ENCODE peak calls at places on chromosome 21, in ten cellular contexts. P is mammary epithelial cell, X is tibial nerve, B is colonic mucosa, M is upper lobe of right lung, N is fibroblast of lung, A is spleen, W is RWPE2, J is transverse colon, U is BJ. V is an unnamed sample.

GRCh38 chr21:34085129-34085528 is 11.8 kb downstream of the MRPS6 start:
- DNase-seq in P (no peak), X (no peak), B (no peak), M (no peak), N (no peak), A (no peak), W (no peak), J (no peak), U (no peak), V (no peak)

GRCh38 chr21:44984428-44984791 is 44.6 kb downstream of the SLX9 start:
- DNase-seq in P (no peak), X (no peak), B (no peak), M (peak; percentile 65), N (no peak), A (peak; percentile 74), W (no peak), J (no peak), U (no peak), V (no peak)

GRCh38 chr21:44925027-44925755 is 4.5 kb upstream of the ITGB2 start:
- DNase-seq in P (peak; percentile 86), X (no peak), B (no peak), M (no peak), N (peak; percentile 47), A (peak; percentile 44), W (no peak), J (no peak), U (no peak), V (peak; percentile 62)

GRCh38 chr21:45986316-45987051 is 4.9 kb downstream of the COL6A1 start:
- DNase-seq in P (no peak), X (no peak), B (no peak), M (peak; percentile 54), N (no peak), A (peak; percentile 65), W (peak; percentile 53), J (peak; percentile 7), U (no peak), V (no peak)

GRCh38 chr21:45001134-45002095 is 61.6 kb downstream of the SLX9 start:
- DNase-seq in P (peak; percentile 84), X (no peak), B (no peak), M (peak; percentile 63), N (peak; percentile 70), A (peak; percentile 68), W (peak; percentile 84), J (peak; percentile 63), U (no peak), V (peak; percentile 41)

GRCh38 chr21:32515869-32516268 is 69.5 kb downstream of the TCP10L start:
- DNase-seq in P (no peak), X (no peak), B (no peak), M (no peak), N (peak; percentile 42), A (no peak), W (no peak), J (no peak), U (no peak), V (no peak)

GRCh38 chr21:32520885-32521735 is 64.2 kb downstream of the TCP10L start:
- DNase-seq in P (peak; percentile 68), X (peak; percentile 87), B (peak; percentile 68), M (peak; percentile 76), N (peak; percentile 96), A (peak; percentile 84), W (no peak), J (peak; percentile 63), U (peak; percentile 45), V (peak; percentile 97)

GRCh38 chr21:43304206-43304605 is 122.7 kb downstream of the SIK1 start:
- DNase-seq in P (no peak), X (no peak), B (no peak), M (peak; percentile 52), N (no peak), A (peak; percentile 58), W (peak; percentile 32), J (no peak), U (no peak), V (no peak)

GRCh38 chr21:35849131-35849530 is 211.2 kb downstream of the SETD4 start:
- DNase-seq in P (no peak), X (no peak), B (peak; percentile 23), M (no peak), N (peak; percentile 80), A (no peak), W (no peak), J (no peak), U (no peak), V (no peak)

GRCh38 chr21:35743571-35743970 is 316.8 kb downstream of the SETD4 start:
- DNase-seq in P (peak; percentile 45), X (no peak), B (no peak), M (no peak), N (peak; percentile 43), A (no peak), W (no peak), J (no peak), U (no peak), V (no peak)

GRCh38 chr21:46515109-46515508 is 56.4 kb downstream of the DIP2A start:
- DNase-seq in P (no peak), X (no peak), B (no peak), M (no peak), N (peak; percentile 35), A (no peak), W (no peak), J (peak; percentile 16), U (no peak), V (no peak)

GRCh38 chr21:28240586-28240985 is 752.1 kb downstream of the LTN1 start:
- DNase-seq in P (no peak), X (no peak), B (no peak), M (no peak), N (peak; percentile 25), A (no peak), W (no peak), J (no peak), U (no peak), V (no peak)

GRCh38 chr21:27812279-27812678 is 845.4 kb upstream of the ADAMTS5 start:
- DNase-seq in P (peak; percentile 42), X (no peak), B (no peak), M (no peak), N (no peak), A (no peak), W (no peak), J (no peak), U (no peak), V (no peak)

GRCh38 chr21:38989745-38990423 is 184.2 kb downstream of the ETS2 start:
- DNase-seq in P (peak; percentile 91), X (no peak), B (no peak), M (no peak), N (peak; percentile 94), A (no peak), W (no peak), J (no peak), U (peak; percentile 54), V (peak; percentile 55)

GRCh38 chr21:38987551-38988210 is 182.0 kb downstream of the ETS2 start:
- DNase-seq in P (no peak), X (no peak), B (no peak), M (no peak), N (no peak), A (no peak), W (no peak), J (no peak), U (no peak), V (no peak)

GRCh38 chr21:38988211-38989096 is 182.7 kb downstream of the ETS2 start:
- DNase-seq in P (no peak), X (no peak), B (no peak), M (no peak), N (no peak), A (no peak), W (no peak), J (no peak), U (no peak), V (no peak)

GRCh38 chr21:38990424-38990794 is 184.7 kb downstream of the ETS2 start:
- DNase-seq in P (no peak), X (no peak), B (peak; percentile 56), M (peak; percentile 74), N (no peak), A (no peak), W (no peak), J (peak; percentile 49), U (no peak), V (no peak)

GRCh38 chr21:38989097-38989744 is 183.5 kb downstream of the ETS2 start:
- DNase-seq in P (no peak), X (no peak), B (no peak), M (no peak), N (no peak), A (no peak), W (no peak), J (no peak), U (no peak), V (no peak)
- H3K4me3 ChIP-seq in P (no peak overlapping the region), X (no peak overlapping the region), B (no peak overlapping the region), M (no peak overlapping the region), N (no peak overlapping the region), A (no peak overlapping the region), W (no peak overlapping the region), J (no peak overlapping the region), U (no peak overlapping the region), V (no peak overlapping the region)

GRCh38 chr21:30838536-30838935 is 9.0 kb upstream of the KRTAP7-1 start:
- DNase-seq in P (no peak), X (no peak), B (no peak), M (no peak), N (no peak), A (no peak), W (no peak), J (no peak), U (no peak), V (no peak)

GRCh38 chr21:30842990-30843389 is 13.4 kb upstream of the KRTAP7-1 start:
- DNase-seq in P (no peak), X (no peak), B (no peak), M (no peak), N (no peak), A (no peak), W (no peak), J (no peak), U (no peak), V (no peak)

GRCh38 chr21:30839304-30839703 is 9.7 kb upstream of the KRTAP7-1 start:
- DNase-seq in P (peak; percentile 46), X (no peak), B (peak; percentile 18), M (no peak), N (no peak), A (no peak), W (no peak), J (peak; percentile 7), U (no peak), V (no peak)
- TF ChIP-seq CTCF in P (peak; percentile 21), X (no peak), B (no peak), M (peak; percentile 18), N (no peak), A (no peak), W (peak; percentile 63), J (no peak), U (no peak), V (no peak)

GRCh38 chr21:30033441-30033840 is 93.6 kb upstream of the GRIK1 start:
- DNase-seq in P (no peak), X (no peak), B (no peak), M (no peak), N (no peak), A (no peak), W (no peak), J (no peak), U (no peak), V (no peak)
- H3K4me3 ChIP-seq in P (no peak overlapping the region), X (no peak overlapping the region), B (no peak overlapping the region), M (no peak overlapping the region), N (no peak overlapping the region), A (no peak overlapping the region), W (no peak overlapping the region), J (no peak overlapping the region), U (no peak overlapping the region), V (no peak overlapping the region)

GRCh38 chr21:15526793-15527192 is 203.0 kb upstream of the USP25 start:
- DNase-seq in P (no peak), X (no peak), B (no peak), M (no peak), N (no peak), A (no peak), W (no peak), J (no peak), U (no peak), V (no peak)
- TF ChIP-seq CTCF in P (no peak), X (no peak), B (no peak), M (no peak), N (no peak), A (no peak), W (no peak), J (no peak), U (no peak), V (no peak)

V was measured in AG09309.